ENCODE peak calls at places on chromosomes 5 and 9, in four cellular contexts. S is PC-3, H is H1, F is GM12878. T is an unnamed sample.

GRCh38 chr5:149114403-149115312 is 26.6 kb upstream of the ABLIM3 start:
- DNase-seq in S (peak; percentile 99), F (no peak), H (no peak), T (peak; percentile 91)

GRCh38 chr5:1195439-1195838 is 6.0 kb upstream of the SLC6A19 start:
- DNase-seq in S (no peak), F (no peak), H (no peak), T (no peak)

GRCh38 chr9:70630971-70631370 is 216.5 kb upstream of the KLF9 start:
- DNase-seq in S (no peak), F (no peak), H (no peak), T (no peak)

GRCh38 chr5:150497989-150498317 is 10.0 kb upstream of the NDST1 start:
- DNase-seq in S (no peak), H (no peak), F (no peak), T (no peak)

GRCh38 chr5:56175465-56175864 is 57.7 kb downstream of the ANKRD55 start:
- DNase-seq in H (peak; percentile 27), S (peak; percentile 48), F (no peak), T (peak; percentile 80)

GRCh38 chr9:128056887-128057723 is 10.0 kb downstream of the NAIF1 start:
- DNase-seq in H (no peak), S (peak; percentile 55), F (no peak), T (no peak)

GRCh38 chr9:137255448-137256114 is 454 bp downstream of the NELFB start:
- DNase-seq in H (no peak), F (no peak), S (peak; percentile 6), T (no peak)

GRCh38 chr5:151186538-151186937 is 29.0 kb upstream of the ANXA6 start:
- DNase-seq in H (no peak), S (no peak), F (no peak), T (no peak)

GRCh38 chr9:1311462-1312042 is 261.4 kb downstream of the DMRT2 start:
- DNase-seq in F (no peak), H (no peak), S (no peak), T (no peak)

GRCh38 chr9:127455299-127455992 is 4.1 kb downstream of the LRSAM1 start:
- DNase-seq in H (no peak), F (no peak), S (peak; percentile 49), T (peak; percentile 4)

GRCh38 chr9:130045657-130046450 is 2.9 kb upstream of the FNBP1 start:
- DNase-seq in H (no peak), S (no peak), F (no peak), T (no peak)

GRCh38 chr5:142145106-142145900 is 36.7 kb downstream of the NDFIP1 start:
- DNase-seq in F (peak; percentile 11), H (no peak), S (peak; percentile 74), T (peak; percentile 84)

GRCh38 chr5:108762660-108763059 is 15.0 kb downstream of the FER start:
- DNase-seq in H (no peak), F (no peak), S (no peak), T (no peak)

GRCh38 chr5:133400831-133401351 is 211.4 kb downstream of the FSTL4 start:
- DNase-seq in H (no peak), F (no peak), S (no peak), T (no peak)

GRCh38 chr5:68962632-68963484 is 131.0 kb upstream of the SLC30A5 start:
- DNase-seq in H (peak; percentile 29), F (no peak), S (peak; percentile 77), T (peak; percentile 94)

GRCh38 chr5:112706446-112707016 is 31.2 kb upstream of the APC start:
- DNase-seq in S (no peak), H (no peak), F (no peak), T (no peak)

GRCh38 chr9:101388507-101388993 is 3.7 kb upstream of the BAAT start:
- DNase-seq in S (peak; percentile 21), H (no peak), F (no peak), T (no peak)

GRCh38 chr9:125600194-125600593 is 106.8 kb downstream of the MAPKAP1 start:
- DNase-seq in S (no peak), H (no peak), F (no peak), T (peak; percentile 28)

GRCh38 chr5:36836831-36837230 is 39.7 kb upstream of the NIPBL start:
- DNase-seq in F (no peak), S (no peak), H (no peak), T (no peak)

GRCh38 chr9:78745996-78746395 is 449.1 kb downstream of the PSAT1 start:
- DNase-seq in F (no peak), H (no peak), S (peak; percentile 19), T (no peak)

GRCh38 chr5:88551724-88552345 is 283.2 kb upstream of the TMEM161B start:
- DNase-seq in H (no peak), F (no peak), S (no peak), T (no peak)

GRCh38 chr5:140182075-140182709 is 7.2 kb downstream of the CYSTM1 start:
- DNase-seq in F (no peak), S (peak; percentile 54), H (no peak), T (peak; percentile 83)

GRCh38 chr5:135246923-135247795 is 151.9 kb downstream of the MACROH2A1 start:
- DNase-seq in S (peak; percentile 90), F (no peak), H (no peak), T (peak; percentile 95)

GRCh38 chr9:135613946-135614805 is 25.2 kb downstream of the GLT6D1 start:
- DNase-seq in S (no peak), F (no peak), H (no peak), T (no peak)

GRCh38 chr9:124102363-124102762 is 90.8 kb downstream of the LHX2 start:
- DNase-seq in F (no peak), S (peak; percentile 34), H (no peak), T (no peak)

GRCh38 chr5:78511116-78511906 is 137.3 kb downstream of the LHFPL2 start:
- DNase-seq in H (no peak), S (no peak), F (no peak), T (no peak)

GRCh38 chr5:78507531-78507930 is 141.0 kb downstream of the LHFPL2 start:
- DNase-seq in H (no peak), S (peak; percentile 67), F (no peak), T (no peak)

GRCh38 chr5:78508231-78508765 is 140.3 kb downstream of the LHFPL2 start:
- DNase-seq in S (peak; percentile 40), H (no peak), F (no peak), T (peak; percentile 65)

GRCh38 chr5:78509884-78510769 is 138.4 kb downstream of the LHFPL2 start:
- DNase-seq in F (no peak), S (peak; percentile 55), H (no peak), T (no peak)

GRCh38 chr5:78509145-78509865 is 139.3 kb downstream of the LHFPL2 start:
- DNase-seq in S (no peak), F (no peak), H (no peak), T (no peak)
- H3K4me3 ChIP-seq in S (peak overlapping the region; percentile 65), F (no peak overlapping the region), H (no peak overlapping the region), T (peak overlapping the region; percentile 74)

DNA sequence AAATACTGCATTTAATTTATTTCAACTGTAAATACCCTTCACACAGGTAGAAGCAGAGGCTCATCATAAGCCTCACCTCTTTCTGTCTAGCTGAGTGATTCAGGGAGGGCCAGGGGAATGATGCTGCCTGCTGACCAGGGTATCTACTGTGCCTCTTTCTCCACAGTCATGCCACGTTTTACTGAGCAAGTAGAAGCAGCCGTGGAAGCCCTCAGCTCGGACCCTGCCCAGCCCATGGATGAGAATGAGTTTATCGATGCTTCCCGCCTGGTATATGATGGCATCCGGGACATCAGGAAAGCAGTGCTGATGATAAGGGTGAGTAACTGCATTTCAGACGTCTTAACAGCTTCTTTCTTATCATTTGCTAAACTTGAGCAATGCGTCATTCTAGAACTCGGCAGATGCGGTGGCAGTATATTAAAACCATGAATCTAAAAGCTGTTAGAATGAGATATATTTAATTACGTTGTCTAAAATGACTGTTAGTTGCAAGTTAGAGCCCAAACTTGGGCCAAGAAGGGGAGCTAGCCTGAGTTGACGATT is 50.0 kb upstream of the LRRTM2 start:
- DNase-seq in S (no peak), F (no peak), H (no peak), T (no peak)
- H3K9ac ChIP-seq in S (no peak overlapping the region), F (no peak overlapping the region), H (no peak overlapping the region), T (no peak overlapping the region)

GRCh38 chr9:8365466-8366160 is 566.0 kb upstream of the DMAC1 start:
- DNase-seq in S (no peak), F (no peak), H (no peak), T (no peak)

GRCh38 chr9:8364021-8364782 is 564.6 kb upstream of the DMAC1 start:
- DNase-seq in H (no peak), F (no peak), S (no peak), T (no peak)

GRCh38 chr9:8365029-8365428 is 565.5 kb upstream of the DMAC1 start:
- DNase-seq in H (no peak), S (peak; percentile 1), F (no peak), T (no peak)

GRCh38 chr9:8362250-8362649 is 562.7 kb upstream of the DMAC1 start:
- DNase-seq in F (no peak), H (no peak), S (no peak), T (no peak)

GRCh38 chr9:8366161-8366926 is 566.8 kb upstream of the DMAC1 start:
- DNase-seq in F (no peak), S (peak; percentile 1), H (no peak), T (no peak)
- H3K9me3 ChIP-seq in F (no peaks in the 10 kb centered on the region), S (no peaks in the 10 kb centered on the region), H (no peaks in the 10 kb centered on the region), T (no peaks in the 10 kb centered on the region)

GRCh38 chr9:73154760-73155159 is 3.1 kb downstream of the ANXA1 start:
- DNase-seq in S (peak; percentile 17), H (no peak), F (no peak), T (no peak)
- H3K4me3 ChIP-seq in S (peak overlapping the region; percentile 86), H (no peak overlapping the region), F (no peak overlapping the region), T (peak overlapping the region; percentile 95)

T was measured in adipocyte.